ENCODE peak calls at places on chromosomes 12 and 14, in nine cellular contexts. I is GM10248; E is coronary artery; Y is esophagus squamous epithelium; T is AG04449; B is CD4-positive, alpha-beta T cell; O is bronchial epithelial cell; P is Calu3; S is adrenal gland. W is an unnamed sample.

GRCh38 chr14:54894995-54895394 is 7.6 kb downstream of the GCH1 start:
- DNase-seq in T (no peak), I (no peak), B (no peak), O (peak), S (no peak), E (no peak), Y (no peak), P (no peak), W (no peak)

GRCh38 chr12:58285551-58285950 is 344.2 kb downstream of the ATP23 start:
- DNase-seq in Y (no peak), E (no peak), T (no peak), P (no peak), S (no peak), O (no peak), B (no peak), I (no peak), W (no peak)

GRCh38 chr14:71574976-71575375 is 357.3 kb upstream of the RGS6 start:
- DNase-seq in P (no peak), Y (no peak), I (no peak), S (no peak), B (no peak), E (no peak), O (peak), T (peak), W (no peak)

GRCh38 chr12:95790912-95791849 is 617 bp upstream of the NTN4 start:
- DNase-seq in E (peak), O (peak), S (peak), T (no peak), Y (no peak), B (no peak), P (peak), I (peak), W (peak)

GRCh38 chr14:91835197-91835919 is 32.0 kb downstream of the TC2N start:
- DNase-seq in Y (no peak), B (no peak), P (peak), T (no peak), S (no peak), E (no peak), O (no peak), I (no peak), W (no peak)

GRCh38 chr12:95851609-95852008 is 7.1 kb upstream of the SNRPF start:
- DNase-seq in S (no peak), P (no peak), E (no peak), T (no peak), Y (no peak), I (no peak), B (no peak), O (no peak), W (no peak)

GRCh38 chr12:32918890-32919791 is 22.6 kb upstream of the PKP2 start:
- DNase-seq in I (peak), Y (no peak), O (peak), T (no peak), E (no peak), P (no peak), B (no peak), S (no peak), W (no peak)

GRCh38 chr14:55754471-55754870 is 174.5 kb downstream of the KTN1 start:
- DNase-seq in I (no peak), P (no peak), S (no peak), O (peak), E (peak), B (no peak), T (no peak), Y (no peak), W (no peak)

GRCh38 chr12:91729543-91729942 is 416.1 kb downstream of the BTG1 start:
- DNase-seq in O (no peak), P (no peak), S (no peak), Y (no peak), T (no peak), I (no peak), B (no peak), E (no peak), W (no peak)

GRCh38 chr14:39272918-39273317 is 39.2 kb downstream of the MIA2 start:
- DNase-seq in S (no peak), B (no peak), E (no peak), I (no peak), O (no peak), T (no peak), Y (no peak), P (no peak), W (no peak)

GRCh38 chr14:78747809-78748208 is 577.6 kb downstream of the NRXN3 start:
- DNase-seq in B (no peak), E (no peak), P (no peak), O (no peak), T (no peak), Y (no peak), I (no peak), S (no peak), W (no peak)

GRCh38 chr12:65656904-65657351 is 167.4 kb upstream of the HMGA2 start:
- DNase-seq in S (no peak), T (peak), Y (no peak), I (no peak), E (no peak), O (peak), B (no peak), P (peak), W (no peak)

GRCh38 chr12:27284751-27285150 is 40.7 kb downstream of the STK38L start:
- DNase-seq in S (no peak), P (no peak), E (no peak), T (peak), O (peak), Y (no peak), I (peak), B (no peak), W (no peak)

GRCh38 chr12:49946497-49946896 is 4.0 kb upstream of the AQP2 start:
- DNase-seq in I (no peak), T (no peak), O (no peak), E (no peak), S (no peak), P (no peak), B (no peak), Y (no peak), W (no peak)

GRCh38 chr12:25348290-25348689 is 97.6 kb upstream of the KRAS start:
- DNase-seq in T (no peak), O (no peak), Y (no peak), B (no peak), S (no peak), E (no peak), P (no peak), I (no peak), W (no peak)

GRCh38 chr12:47209014-47209413 is 129.3 kb upstream of the AMIGO2 start:
- DNase-seq in B (no peak), T (no peak), O (no peak), P (no peak), I (no peak), E (no peak), S (no peak), Y (no peak), W (no peak)

GRCh38 chr12:49131973-49132461 is 822 bp upstream of the TUBA1B start:
- DNase-seq in B (no peak), O (no peak), E (no peak), Y (no peak), T (no peak), S (no peak), I (no peak), P (no peak), W (no peak)

GRCh38 chr14:92973265-92973797 is 50.4 kb downstream of the CHGA start:
- DNase-seq in P (peak), T (no peak), I (no peak), E (peak), O (peak), S (peak), Y (no peak), B (no peak), W (no peak)

GRCh38 chr12:6057693-6058092 is 66.8 kb downstream of the VWF start:
- DNase-seq in O (no peak), S (no peak), Y (no peak), P (no peak), B (no peak), T (no peak), I (no peak), E (no peak), W (no peak)

GRCh38 chr14:71541271-71541670 is 391.0 kb upstream of the RGS6 start:
- DNase-seq in S (no peak), Y (no peak), I (no peak), B (no peak), O (no peak), E (no peak), P (no peak), T (no peak), W (no peak)

GRCh38 chr14:85308531-85309300 is 221.2 kb upstream of the FLRT2 start:
- DNase-seq in O (no peak), B (no peak), P (no peak), E (no peak), Y (no peak), S (no peak), I (no peak), T (no peak), W (no peak)

GRCh38 chr14:104680806-104681688 is 8.4 kb upstream of the INF2 start:
- DNase-seq in P (peak), I (peak), T (no peak), B (no peak), S (peak), E (peak), Y (no peak), O (peak), W (no peak)

GRCh38 chr12:52037248-52037861 is 13.9 kb upstream of the NR4A1 start:
- DNase-seq in E (no peak), S (peak), T (no peak), B (no peak), O (no peak), P (peak), Y (no peak), I (no peak), W (no peak)

GRCh38 chr14:61965030-61965745 is 203.0 kb downstream of the SNAPC1 start:
- DNase-seq in B (no peak), I (no peak), O (peak), T (peak), S (no peak), Y (no peak), E (no peak), P (peak), W (no peak)

GRCh38 chr14:79256311-79256879 is 954.9 kb downstream of the DIO2 start:
- DNase-seq in E (no peak), I (no peak), T (no peak), O (no peak), Y (no peak), S (no peak), B (no peak), P (no peak), W (no peak)

GRCh38 chr14:51157012-51157411 is 62.1 kb upstream of the TRIM9 start:
- DNase-seq in P (no peak), O (peak), E (no peak), I (no peak), Y (no peak), S (no peak), B (no peak), T (no peak), W (no peak)

GRCh38 chr14:22549981-22550670 is 38.9 kb downstream of the DAD1 start:
- DNase-seq in O (no peak), I (peak), S (no peak), B (no peak), Y (no peak), P (no peak), E (no peak), T (no peak), W (no peak)

GRCh38 chr12:108594323-108594903 is 3.5 kb downstream of the TMEM119 start:
- DNase-seq in E (no peak), B (no peak), O (no peak), S (no peak), P (no peak), T (no peak), I (no peak), Y (no peak), W (no peak)

DNA sequence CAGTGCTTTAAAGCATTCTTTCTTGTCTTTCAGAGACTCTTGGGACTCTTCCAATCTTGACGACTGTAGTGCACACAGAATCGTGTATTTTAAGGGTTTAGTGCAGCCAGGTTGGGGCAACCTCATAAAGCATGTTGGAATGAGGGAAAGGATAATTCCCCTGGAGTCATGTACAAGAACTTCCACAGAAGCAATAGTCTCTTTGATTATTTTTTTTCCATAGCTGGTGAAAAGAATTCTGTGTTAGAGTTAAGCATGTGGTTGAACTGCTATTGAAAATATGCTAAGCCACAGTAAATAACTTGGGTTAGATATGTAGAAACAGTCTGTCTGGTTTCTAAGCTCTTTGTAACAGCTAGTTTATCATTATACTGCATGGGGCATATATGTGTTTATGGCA is 246.8 kb upstream of the DAAM1 start:
- DNase-seq in T (peak), E (no peak), O (no peak), P (no peak), Y (no peak), B (no peak), S (no peak), I (no peak), W (no peak)
- TF ChIP-seq CTCF in T (no peak), E (no peak), O (no peak), P (no peak), Y (no peak), B (no peak), S (no peak), I (no peak), W (no peak)

DNA sequence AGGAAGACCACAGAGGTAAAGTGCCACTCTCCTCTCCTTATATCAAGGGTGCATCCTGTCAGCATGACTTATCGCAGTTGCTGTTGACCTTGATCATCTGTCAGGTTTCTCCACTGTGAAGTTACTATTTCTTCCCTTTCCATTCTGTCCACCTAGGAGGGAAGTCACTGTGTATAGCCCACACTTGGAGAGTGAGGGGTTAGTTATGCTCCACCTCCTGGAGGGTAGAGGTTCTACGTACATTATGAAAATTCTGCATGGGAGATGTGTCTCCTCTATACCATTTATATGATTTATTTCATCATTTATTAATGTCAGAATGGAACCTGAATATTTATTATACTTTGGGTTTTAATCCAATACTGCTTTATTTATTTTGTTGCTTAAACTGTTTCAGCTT is 40.2 kb upstream of the SMOC1 start:
- DNase-seq in Y (no peak), E (no peak), I (no peak), P (no peak), B (no peak), O (no peak), T (no peak), S (no peak), W (no peak)
- TF ChIP-seq CTCF in Y (no peak), E (no peak), I (no peak), P (no peak), B (no peak), O (no peak), T (no peak), S (no peak), W (peak)

DNA sequence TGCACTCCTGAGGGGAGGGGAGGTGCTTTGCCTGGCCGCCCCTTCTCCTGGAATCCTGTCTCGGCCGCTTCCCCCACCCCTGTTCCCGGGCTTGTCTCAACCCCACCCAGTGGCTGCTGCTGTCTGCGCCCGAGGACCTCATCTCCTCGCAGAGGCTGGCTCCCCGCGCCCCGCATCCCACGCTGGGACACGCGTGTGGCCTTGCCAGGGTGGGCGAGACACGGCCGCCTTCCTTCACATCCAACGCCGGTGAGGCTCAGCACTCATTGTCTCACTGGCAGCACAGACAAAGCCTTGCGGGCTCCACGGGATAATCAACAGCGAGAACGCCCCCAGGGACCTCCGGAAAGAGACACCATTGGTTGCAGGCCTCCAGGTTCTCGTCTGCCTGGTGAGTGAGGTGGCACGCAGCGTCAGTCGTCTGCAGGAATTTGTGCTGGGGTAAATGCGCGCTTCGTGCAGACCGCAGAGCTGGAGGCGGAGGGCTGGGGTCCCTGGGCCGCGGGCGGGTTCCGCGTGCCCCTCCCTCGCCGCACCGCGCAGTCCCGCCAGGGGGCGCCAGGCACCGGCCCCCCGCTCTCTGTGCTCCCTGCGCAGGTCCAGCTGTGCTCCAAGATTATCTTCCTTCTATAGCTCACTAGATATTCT is 26.8 kb downstream of the CCDC177 start:
- DNase-seq in S (peak), Y (no peak), I (peak), T (no peak), B (no peak), O (no peak), E (no peak), P (no peak), W (peak)
- TF ChIP-seq CTCF in S (no peak), Y (peak), I (peak), T (peak), B (peak), O (peak), E (no peak), P (peak), W (peak)

GRCh38 chr14:103160321-103161053 is 37.2 kb downstream of the TNFAIP2 start:
- DNase-seq in Y (no peak), B (no peak), O (no peak), T (no peak), P (no peak), E (peak), I (no peak), S (no peak), W (no peak)

GRCh38 chr14:103164006-103164405 is 40.7 kb downstream of the TNFAIP2 start:
- DNase-seq in E (no peak), B (no peak), O (no peak), T (no peak), I (no peak), S (no peak), Y (no peak), P (no peak), W (no peak)

GRCh38 chr14:103158688-103159087 is 35.4 kb downstream of the TNFAIP2 start:
- DNase-seq in T (no peak), O (no peak), E (peak), Y (no peak), B (no peak), P (no peak), S (no peak), I (no peak), W (no peak)

GRCh38 chr14:103163199-103163598 is 39.9 kb downstream of the TNFAIP2 start:
- DNase-seq in S (no peak), E (peak), O (no peak), P (no peak), B (no peak), Y (no peak), T (no peak), I (no peak), W (no peak)

GRCh38 chr14:103161054-103161397 is 37.8 kb downstream of the TNFAIP2 start:
- DNase-seq in T (no peak), I (no peak), Y (no peak), B (no peak), O (no peak), P (peak), E (peak), S (peak), W (no peak)
- TF ChIP-seq CTCF in T (no peak), I (no peak), Y (no peak), B (no peak), O (no peak), P (no peak), E (no peak), S (no peak), W (no peak)

DNA sequence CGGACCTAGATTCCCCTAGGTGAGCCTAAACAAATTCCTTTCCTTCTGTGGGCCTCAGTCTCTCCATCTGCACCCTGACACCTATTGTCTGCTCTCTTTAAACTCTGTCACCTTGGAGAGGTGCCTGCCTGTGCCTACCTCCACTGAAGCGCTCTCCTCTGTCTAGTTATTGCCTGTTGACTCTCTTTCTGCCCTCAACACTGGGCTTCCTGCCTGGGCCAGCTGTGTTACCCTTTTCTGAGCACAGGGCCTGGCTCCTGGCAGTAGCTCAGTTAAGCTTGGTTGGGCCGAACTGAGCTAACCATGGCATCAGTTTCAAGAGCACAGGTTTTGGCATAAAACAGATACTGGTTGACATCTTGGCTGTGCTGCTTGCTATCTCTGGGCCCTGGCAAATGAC is 43.5 kb downstream of the PRMT8 start:
- DNase-seq in P (no peak), Y (no peak), B (no peak), O (no peak), I (no peak), S (no peak), T (no peak), E (no peak), W (no peak)
- TF ChIP-seq CTCF in P (no peak), Y (no peak), B (no peak), O (no peak), I (no peak), S (no peak), T (no peak), E (no peak), W (no peak)

GRCh38 chr12:10365716-10366433 is 24.0 kb downstream of the KLRK1 start:
- DNase-seq in I (no peak), S (peak), P (no peak), T (no peak), Y (no peak), E (no peak), B (no peak), O (peak), W (no peak)
- TF ChIP-seq CTCF in I (no peak), S (no peak), P (peak), T (no peak), Y (peak), E (no peak), B (no peak), O (peak), W (peak)

DNA sequence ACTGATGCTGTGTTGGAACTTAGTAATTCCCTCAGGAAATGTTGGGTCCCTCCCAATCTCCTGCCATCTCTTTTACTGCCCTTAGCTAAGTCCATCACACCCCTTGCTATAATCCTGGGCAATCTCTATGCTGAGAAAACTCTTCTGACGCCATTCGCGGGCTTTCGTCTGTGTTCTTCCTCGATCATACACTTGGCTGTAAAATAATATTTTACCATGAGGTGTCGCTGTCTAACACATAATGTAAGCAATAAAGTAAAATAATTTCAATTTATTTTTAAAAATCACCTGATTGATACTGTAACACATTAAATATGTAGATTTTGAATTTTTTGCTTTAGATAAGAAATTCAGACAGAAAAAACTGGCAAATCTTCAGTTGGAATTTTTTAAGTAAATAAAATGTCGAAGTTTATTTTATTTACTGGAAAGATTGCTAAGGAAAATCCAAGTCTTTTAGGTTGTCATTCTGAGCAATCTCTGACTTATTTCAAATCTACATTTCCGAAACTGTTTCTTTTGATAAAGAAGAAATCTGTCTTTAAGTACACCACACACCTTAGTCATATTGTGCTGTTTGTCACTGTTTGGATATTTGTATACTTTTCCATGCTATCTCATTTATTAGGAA is 304.0 kb upstream of the SSTR1 start:
- DNase-seq in S (peak), I (peak), O (peak), E (no peak), B (peak), P (peak), Y (no peak), T (peak), W (no peak)
- TF ChIP-seq CTCF in S (peak), I (peak), O (no peak), E (peak), B (peak), P (no peak), Y (peak), T (peak), W (peak)

GRCh38 chr12:131850856-131851559 is 22.8 kb downstream of the MMP17 start:
- DNase-seq in T (no peak), S (peak), B (no peak), P (peak), Y (no peak), E (no peak), O (no peak), I (no peak), W (no peak)
- TF ChIP-seq CTCF in T (peak), S (peak), B (no peak), P (peak), Y (peak), E (peak), O (no peak), I (no peak), W (peak)

W was measured in type B pancreatic cell.